ENCODE peak calls at places on chromosomes 16 and 17, in five cellular contexts. L, R, U, V and A are unnamed samples.

GRCh38 chr16:70753228-70753627 is 47.7 kb downstream of the VAC14 start:
- DNase-seq in U (no peak), R (no peak), L (no peak), V (no peak), A (no peak)

GRCh38 chr16:976389-976931 is 5.1 kb upstream of the SOX8 start:
- DNase-seq in R (peak; percentile 75), U (no peak), V (no peak), L (no peak), A (peak; percentile 66)

GRCh38 chr17:46039592-46040186 is 40.6 kb downstream of the STH start:
- DNase-seq in L (no peak), U (no peak), V (no peak), R (peak; percentile 75), A (no peak)

GRCh38 chr17:17785407-17785806 is 51.4 kb downstream of the SREBF1 start:
- DNase-seq in R (no peak), U (no peak), L (no peak), V (no peak), A (no peak)

GRCh38 chr17:31499771-31500554 is 108.5 kb downstream of the RAB11FIP4 start:
- DNase-seq in L (no peak), R (peak; percentile 85), V (peak; percentile 36), U (peak; percentile 73), A (peak; percentile 81)

GRCh38 chr17:43341705-43342600 is 56.8 kb upstream of the ARL4D start:
- DNase-seq in L (no peak), R (no peak), V (no peak), U (no peak), A (peak; percentile 67)

GRCh38 chr17:15377608-15378007 is 36.2 kb upstream of the TEKT3 start:
- DNase-seq in R (no peak), V (no peak), U (no peak), L (no peak), A (no peak)

GRCh38 chr17:51119415-51120356 is 982 bp downstream of the SPAG9 start:
- DNase-seq in R (peak; percentile 85), U (peak; percentile 57), V (peak; percentile 54), L (no peak), A (peak; percentile 59)

GRCh38 chr17:35477248-35477647 is 28.7 kb upstream of the SLFN13 start:
- DNase-seq in L (no peak), R (no peak), V (no peak), U (no peak), A (no peak)

GRCh38 chr17:79543566-79543965 is 67.3 kb downstream of the RBFOX3 start:
- DNase-seq in R (peak; percentile 60), L (no peak), U (no peak), V (no peak), A (no peak)

GRCh38 chr16:64983983-64984382 is 137.9 kb downstream of the CDH11 start:
- DNase-seq in R (no peak), V (no peak), L (peak; percentile 65), U (peak; percentile 6), A (no peak)

GRCh38 chr16:74190292-74190691 is 106.3 kb upstream of the PSMD7 start:
- DNase-seq in L (no peak), R (no peak), U (no peak), V (no peak), A (no peak)